ENCODE peak calls at places on chromosomes 12 and 14, in eight cellular contexts. B, J, G, K, Y, M, A and P are unnamed samples. For H3K27me3, the result is how much of the 10 kb centered on the place peaks cover.

GRCh38 chr12:89247962-89248361 is 104.3 kb downstream of the DUSP6 start:
- DNase-seq in B (no peak), J (no peak), G (no peak), K (no peak), Y (no peak), M (no peak), A (peak), P (no peak)

GRCh38 chr14:64196668-64197411 is 97.3 kb downstream of the ESR2 start:
- DNase-seq in B (no peak), J (peak), G (peak), K (no peak), Y (peak), M (no peak), A (peak), P (no peak)

GRCh38 chr12:122852336-122853275 is 17.3 kb downstream of the HIP1R start:
- DNase-seq in B (no peak), J (no peak), G (no peak), K (no peak), Y (no peak), M (no peak), A (peak), P (no peak)

GRCh38 chr14:32821989-32822653 is 116.6 kb upstream of the NPAS3 start:
- DNase-seq in B (no peak), J (peak), G (no peak), K (no peak), Y (no peak), M (no peak), A (no peak), P (no peak)

GRCh38 chr14:76484355-76484754 is 108.4 kb downstream of the ESRRB start:
- DNase-seq in B (no peak), J (no peak), G (no peak), K (no peak), Y (no peak), M (no peak), A (no peak), P (no peak)

GRCh38 chr14:59161571-59162175 is 26.8 kb upstream of the DAAM1 start:
- DNase-seq in B (peak), J (peak), G (no peak), K (no peak), Y (peak), M (peak), A (peak), P (no peak)

GRCh38 chr12:59737725-59738463 is 142.1 kb downstream of the SLC16A7 start:
- DNase-seq in B (no peak), J (peak), G (no peak), K (no peak), Y (no peak), M (no peak), A (peak), P (no peak)

GRCh38 chr14:72010474-72010873 is 78.2 kb downstream of the RGS6 start:
- DNase-seq in B (no peak), J (no peak), G (no peak), K (no peak), Y (no peak), M (no peak), A (no peak), P (no peak)

GRCh38 chr12:17470460-17470859 is 619.5 kb downstream of the RERGL start:
- DNase-seq in B (no peak), J (no peak), G (no peak), K (no peak), Y (no peak), M (no peak), A (no peak), P (no peak)

GRCh38 chr12:49553512-49554088 is 14.3 kb downstream of the MCRS1 start:
- DNase-seq in B (no peak), J (no peak), G (no peak), K (peak), Y (peak), M (peak), A (peak), P (no peak)

GRCh38 chr14:89550761-89551283 is 133.8 kb upstream of the FOXN3 start:
- DNase-seq in B (no peak), J (peak), G (no peak), K (no peak), Y (no peak), M (no peak), A (no peak), P (no peak)

GRCh38 chr14:103847954-103848719 is 762 bp upstream of the PPP1R13B start:
- DNase-seq in B (no peak), J (no peak), G (no peak), K (no peak), Y (peak), M (no peak), A (peak), P (no peak)

GRCh38 chr14:102930753-102931579 is 8.5 kb downstream of the AMN start:
- DNase-seq in B (no peak), J (peak), G (no peak), K (no peak), Y (peak), M (peak), A (peak), P (no peak)

GRCh38 chr12:89893972-89894706 is 185.5 kb upstream of the ATP2B1 start:
- DNase-seq in B (no peak), J (peak), G (no peak), K (no peak), Y (no peak), M (no peak), A (peak), P (no peak)

GRCh38 chr12:55715169-55715764 is 579 bp upstream of the BLOC1S1 start:
- DNase-seq in B (no peak), J (peak), G (no peak), K (no peak), Y (no peak), M (no peak), A (no peak), P (no peak)

GRCh38 chr14:103138483-103139370 is 15.5 kb downstream of the TNFAIP2 start:
- DNase-seq in B (no peak), J (no peak), G (no peak), K (no peak), Y (peak), M (no peak), A (no peak), P (no peak)

GRCh38 chr12:9707864-9708808 is 24.8 kb downstream of the CLECL1 start:
- DNase-seq in B (no peak), J (peak), G (peak), K (peak), Y (peak), M (peak), A (peak), P (peak)

GRCh38 chr14:69822456-69822855 is 25.4 kb upstream of the SLC10A1 start:
- DNase-seq in B (no peak), J (no peak), G (no peak), K (no peak), Y (no peak), M (no peak), A (no peak), P (no peak)

GRCh38 chr12:118537481-118537917 is 161.1 kb downstream of the SUDS3 start:
- DNase-seq in B (no peak), J (no peak), G (no peak), K (no peak), Y (no peak), M (no peak), A (no peak), P (no peak)

DNA sequence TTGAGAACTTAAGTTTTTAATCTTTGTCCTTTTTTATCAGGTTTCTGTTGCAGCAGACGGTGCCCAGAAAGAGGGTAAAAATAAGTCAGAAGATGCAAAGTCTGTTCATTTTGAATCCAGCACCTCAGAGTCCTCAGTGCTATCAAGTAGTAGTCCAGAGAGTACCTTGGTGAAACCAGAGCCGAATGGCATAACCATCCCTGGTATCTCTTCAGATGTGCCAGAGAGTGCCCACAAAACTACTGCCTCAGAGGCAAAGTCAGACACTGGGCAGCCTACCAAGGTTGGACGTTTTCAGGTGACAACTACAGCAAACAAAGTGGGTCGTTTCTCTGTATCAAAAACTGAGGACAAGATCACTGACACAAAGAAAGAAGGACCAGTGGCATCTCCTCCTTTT is 53.5 kb downstream of the RAD52 start:
- DNase-seq in B (no peak), J (no peak), G (no peak), K (no peak), Y (no peak), M (no peak), A (no peak), P (no peak)
- H3K27ac ChIP-seq in B (peak), J (no peak), G (no peak), K (no peak), Y (no peak), M (no peak), A (peak), P (no peak)

DNA sequence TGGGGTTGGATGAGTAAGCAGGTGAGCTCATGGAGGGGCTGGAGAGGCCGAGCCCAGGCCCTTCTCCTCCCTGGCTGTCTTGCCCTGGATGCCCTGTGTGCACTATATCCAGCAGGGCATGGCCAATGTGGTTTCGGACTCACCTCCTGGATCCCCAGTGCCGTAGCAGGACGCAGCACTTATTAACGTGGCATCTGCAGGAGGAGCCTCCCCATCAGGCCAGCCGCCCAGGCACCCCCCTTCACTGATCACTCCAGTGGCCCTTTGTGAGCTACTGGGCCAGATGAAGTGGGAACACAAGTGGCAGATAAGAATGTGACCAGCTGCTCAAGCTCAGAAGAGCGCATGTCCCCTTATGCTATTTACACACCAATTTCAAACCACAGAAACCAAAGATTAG is 43.1 kb upstream of the DICER1 start:
- DNase-seq in B (no peak), J (no peak), G (peak), K (no peak), Y (no peak), M (no peak), A (no peak), P (no peak)
- H3K27me3 ChIP-seq in B (under half), J (under half), G (under half), K (under half), Y (under half), M (under half), A (under half), P (under half)

DNA sequence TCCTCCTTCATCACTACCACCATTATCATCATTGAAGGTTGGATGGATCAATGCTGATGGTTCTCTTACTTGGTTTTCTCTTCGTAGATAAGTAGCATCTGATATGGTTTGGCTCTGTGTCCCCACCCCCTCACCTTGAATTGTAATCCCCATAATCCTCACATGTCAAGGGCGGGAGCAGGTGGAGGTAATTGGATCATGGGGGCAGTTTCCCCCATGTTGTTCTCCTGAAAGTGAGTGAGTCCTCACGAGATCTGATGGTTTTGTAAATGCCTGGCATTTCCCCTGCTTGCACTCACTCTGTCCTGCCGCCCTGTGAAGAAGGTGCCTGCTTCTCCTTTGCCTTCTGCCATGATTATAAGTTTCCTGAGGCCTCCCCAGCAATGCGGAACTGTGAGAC is 172.4 kb upstream of the PWP1 start:
- DNase-seq in B (no peak), J (no peak), G (no peak), K (no peak), Y (no peak), M (no peak), A (no peak), P (no peak)
- H3K27ac ChIP-seq in B (no peak), J (no peak), G (no peak), K (no peak), Y (no peak), M (no peak), A (no peak), P (no peak)

GRCh38 chr12:132200800-132201199 is 56.5 kb downstream of the NOC4L start:
- DNase-seq in B (no peak), J (no peak), G (no peak), K (no peak), Y (no peak), M (no peak), A (no peak), P (no peak)

GRCh38 chr12:132199526-132200319 is 55.5 kb downstream of the NOC4L start:
- DNase-seq in B (no peak), J (no peak), G (no peak), K (no peak), Y (no peak), M (no peak), A (no peak), P (no peak)

GRCh38 chr12:132202929-132203721 is 58.9 kb downstream of the NOC4L start:
- DNase-seq in B (no peak), J (no peak), G (no peak), K (no peak), Y (no peak), M (no peak), A (no peak), P (no peak)

GRCh38 chr12:132199101-132199500 is 54.8 kb downstream of the NOC4L start:
- DNase-seq in B (no peak), J (no peak), G (no peak), K (no peak), Y (no peak), M (no peak), A (no peak), P (no peak)

DNA sequence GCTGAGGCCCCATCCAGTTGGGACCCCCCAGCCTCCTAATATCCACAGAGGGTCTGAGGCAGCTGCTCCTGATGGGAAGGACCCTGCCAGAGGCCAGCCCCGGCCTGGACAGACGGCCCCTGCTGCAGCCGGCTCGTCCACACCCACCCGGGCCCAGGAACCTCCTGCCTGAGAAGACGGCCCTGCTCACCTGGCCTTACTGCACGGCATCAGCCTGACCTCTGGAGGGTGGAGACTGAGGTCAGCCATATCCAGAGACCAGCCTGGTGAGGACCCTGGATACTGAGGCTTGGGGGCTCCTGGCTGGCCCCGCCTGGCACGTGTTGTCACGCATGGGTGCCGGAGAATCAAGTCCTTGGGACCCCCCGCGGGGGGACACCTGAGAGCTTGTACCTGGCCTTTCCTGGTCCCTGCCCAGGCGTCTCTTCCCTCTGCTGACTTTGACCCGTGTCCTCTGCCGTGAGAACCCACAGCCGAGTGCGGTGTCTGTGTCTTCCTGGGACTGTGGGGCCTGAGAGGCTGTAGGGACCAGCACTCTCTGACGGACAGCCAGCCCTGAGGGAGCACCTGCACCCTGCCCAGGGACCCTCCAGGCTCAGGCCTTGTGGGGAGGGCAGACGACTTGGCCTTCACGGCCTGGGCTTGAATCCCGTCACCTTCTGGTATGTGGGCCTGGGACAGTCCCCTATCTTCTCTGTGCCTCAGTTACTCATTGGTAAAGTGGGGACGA is 57.3 kb downstream of the NOC4L start:
- DNase-seq in B (no peak), J (no peak), G (no peak), K (no peak), Y (no peak), M (no peak), A (no peak), P (no peak)
- H3K27me3 ChIP-seq in B (under half), J (under half), G (under half), K (under half), Y (half or more), M (under half), A (under half), P (under half)

GRCh38 chr12:26108915-26109314 is 15.9 kb downstream of the BHLHE41 start:
- DNase-seq in B (no peak), J (no peak), G (no peak), K (no peak), Y (no peak), M (no peak), A (no peak), P (no peak)
- H3K27ac ChIP-seq in B (peak), J (no peak), G (no peak), K (no peak), Y (no peak), M (no peak), A (no peak), P (no peak)

DNA sequence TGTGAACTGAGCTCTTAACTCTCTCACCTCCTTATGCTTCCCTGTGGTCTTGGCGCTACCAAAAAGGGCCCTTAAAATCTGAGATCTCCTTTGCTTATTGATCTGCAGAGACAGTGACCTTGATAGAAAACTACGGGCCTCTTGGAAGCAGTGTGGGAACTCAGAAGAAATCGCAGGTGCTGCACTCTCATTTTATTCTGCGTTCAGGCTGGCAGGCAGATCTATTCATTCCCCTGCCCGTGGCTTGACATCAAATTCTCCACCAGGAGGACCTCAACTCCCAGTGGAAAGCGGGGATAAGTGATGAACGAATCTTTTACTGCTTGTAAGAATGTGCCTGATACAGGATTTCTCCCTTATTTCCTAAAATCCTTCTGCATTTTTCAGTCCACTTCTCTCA is 143.2 kb upstream of the SEL1L start:
- DNase-seq in B (no peak), J (no peak), G (no peak), K (no peak), Y (no peak), M (no peak), A (no peak), P (no peak)
- H3K27me3 ChIP-seq in B (under half), J (under half), G (under half), K (under half), Y (under half), M (under half), A (under half), P (under half)

GRCh38 chr14:52733824-52734223 is 3.9 kb downstream of the STYX start:
- DNase-seq in B (no peak), J (no peak), G (no peak), K (no peak), Y (peak), M (no peak), A (no peak), P (no peak)

GRCh38 chr14:52740751-52741150 is 10.8 kb downstream of the STYX start:
- DNase-seq in B (no peak), J (no peak), G (no peak), K (no peak), Y (no peak), M (no peak), A (no peak), P (no peak)

GRCh38 chr14:52735921-52736489 is 6.0 kb downstream of the STYX start:
- DNase-seq in B (no peak), J (peak), G (no peak), K (no peak), Y (peak), M (no peak), A (no peak), P (no peak)

GRCh38 chr14:52741865-52742264 is 11.9 kb downstream of the STYX start:
- DNase-seq in B (no peak), J (no peak), G (no peak), K (peak), Y (no peak), M (no peak), A (no peak), P (no peak)

GRCh38 chr14:52738409-52738808 is 8.4 kb downstream of the STYX start:
- DNase-seq in B (no peak), J (no peak), G (no peak), K (no peak), Y (no peak), M (no peak), A (no peak), P (no peak)
- H3K27ac ChIP-seq in B (no peak), J (no peak), G (no peak), K (no peak), Y (no peak), M (no peak), A (no peak), P (no peak)

DNA sequence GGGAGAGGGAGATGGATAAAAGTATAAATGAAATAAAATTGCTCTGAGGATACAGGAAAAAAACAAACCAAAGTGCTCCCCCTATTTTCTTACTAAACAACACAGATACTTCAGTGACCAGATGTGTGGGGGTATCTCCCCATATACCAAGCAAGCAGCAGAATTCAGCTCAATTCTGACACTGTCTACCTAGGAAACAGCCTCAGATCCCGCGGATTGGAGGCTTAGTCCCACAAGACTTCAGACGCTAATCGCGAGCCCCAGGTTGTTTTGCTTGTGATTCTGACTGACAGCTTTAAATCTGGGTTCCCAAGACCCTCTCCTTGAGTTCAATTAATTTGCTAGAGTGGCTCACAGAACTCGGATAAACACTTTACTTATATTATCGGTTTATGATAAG is 17.3 kb downstream of the NFKBIA start:
- DNase-seq in B (no peak), J (no peak), G (no peak), K (no peak), Y (no peak), M (no peak), A (no peak), P (no peak)
- H3K27me3 ChIP-seq in B (under half), J (under half), G (under half), K (under half), Y (under half), M (under half), A (under half), P (under half)

GRCh38 chr12:11712491-11712890 is 63.0 kb downstream of the ETV6 start:
- DNase-seq in B (no peak), J (no peak), G (no peak), K (no peak), Y (no peak), M (no peak), A (no peak), P (no peak)

GRCh38 chr12:11710906-11711305 is 61.4 kb downstream of the ETV6 start:
- DNase-seq in B (no peak), J (no peak), G (no peak), K (no peak), Y (no peak), M (no peak), A (no peak), P (no peak)

GRCh38 chr12:11713202-11713601 is 63.7 kb downstream of the ETV6 start:
- DNase-seq in B (no peak), J (no peak), G (no peak), K (no peak), Y (no peak), M (no peak), A (no peak), P (no peak)

GRCh38 chr12:11710431-11710830 is 61.0 kb downstream of the ETV6 start:
- DNase-seq in B (no peak), J (no peak), G (no peak), K (no peak), Y (no peak), M (no peak), A (no peak), P (no peak)

GRCh38 chr12:11711675-11712327 is 62.3 kb downstream of the ETV6 start:
- DNase-seq in B (no peak), J (peak), G (no peak), K (no peak), Y (no peak), M (no peak), A (peak), P (no peak)
- H3K27ac ChIP-seq in B (peak), J (no peak), G (no peak), K (no peak), Y (no peak), M (no peak), A (peak), P (no peak)